ENCODE peak calls at places on chromosomes 16 and 17, in eight cellular contexts. One of them, this sample, is unnamed.

GRCh38 chr16:30526137-30526822 is at the start of gene ZNF768:
- DNase-seq in choroid plexus epithelial cell: peak
- DNase-seq in Peyer's patch: peak
- DNase-seq in heart right ventricle: no peak
- DNase-seq in fibroblast of mammary gland: peak
- DNase-seq in pancreas: no peak
- DNase-seq in IMR-90: no peak
- DNase-seq in A549: peak
- DNase-seq in this sample: no peak

GRCh38 chr17:70374496-70374895 is 205.2 kb downstream of the KCNJ2 start:
- DNase-seq in choroid plexus epithelial cell: no peak
- DNase-seq in Peyer's patch: no peak
- DNase-seq in heart right ventricle: no peak
- DNase-seq in fibroblast of mammary gland: no peak
- DNase-seq in pancreas: no peak
- DNase-seq in IMR-90: no peak
- DNase-seq in A549: no peak
- DNase-seq in this sample: no peak

GRCh38 chr16:47731252-47731651 is 270.1 kb downstream of the PHKB start:
- DNase-seq in choroid plexus epithelial cell: peak
- DNase-seq in Peyer's patch: no peak
- DNase-seq in heart right ventricle: no peak
- DNase-seq in fibroblast of mammary gland: peak
- DNase-seq in pancreas: no peak
- DNase-seq in IMR-90: peak
- DNase-seq in A549: no peak
- DNase-seq in this sample: peak

GRCh38 chr16:3793161-3793576 is 75.8 kb upstream of the TRAP1 start:
- DNase-seq in choroid plexus epithelial cell: peak
- DNase-seq in Peyer's patch: peak
- DNase-seq in heart right ventricle: peak
- DNase-seq in fibroblast of mammary gland: peak
- DNase-seq in pancreas: no peak
- DNase-seq in IMR-90: no peak
- DNase-seq in A549: no peak
- DNase-seq in this sample: no peak

GRCh38 chr17:27573971-27574525 is 56.9 kb upstream of the LGALS9 start:
- DNase-seq in choroid plexus epithelial cell: peak
- DNase-seq in Peyer's patch: no peak
- DNase-seq in heart right ventricle: no peak
- DNase-seq in fibroblast of mammary gland: peak
- DNase-seq in pancreas: no peak
- DNase-seq in IMR-90: peak
- DNase-seq in A549: no peak
- DNase-seq in this sample: peak

GRCh38 chr17:37770631-37771518 is 26.0 kb upstream of the HNF1B start:
- DNase-seq in choroid plexus epithelial cell: peak
- DNase-seq in Peyer's patch: peak
- DNase-seq in heart right ventricle: peak
- DNase-seq in fibroblast of mammary gland: peak
- DNase-seq in pancreas: peak
- DNase-seq in IMR-90: peak
- DNase-seq in A549: peak
- DNase-seq in this sample: peak

GRCh38 chr17:59829217-59830006 is 63.3 kb downstream of the TUBD1 start:
- DNase-seq in choroid plexus epithelial cell: peak
- DNase-seq in Peyer's patch: peak
- DNase-seq in heart right ventricle: peak
- DNase-seq in fibroblast of mammary gland: peak
- DNase-seq in pancreas: peak
- DNase-seq in IMR-90: peak
- DNase-seq in A549: peak
- DNase-seq in this sample: peak

GRCh38 chr17:79391376-79391775 is 219.5 kb downstream of the RBFOX3 start:
- DNase-seq in choroid plexus epithelial cell: no peak
- DNase-seq in Peyer's patch: no peak
- DNase-seq in heart right ventricle: no peak
- DNase-seq in fibroblast of mammary gland: no peak
- DNase-seq in pancreas: no peak
- DNase-seq in IMR-90: no peak
- DNase-seq in A549: no peak
- DNase-seq in this sample: no peak

GRCh38 chr17:48051706-48052486 is 3.7 kb downstream of the NFE2L1 start:
- DNase-seq in choroid plexus epithelial cell: peak
- DNase-seq in Peyer's patch: peak
- DNase-seq in heart right ventricle: peak
- DNase-seq in fibroblast of mammary gland: peak
- DNase-seq in pancreas: no peak
- DNase-seq in IMR-90: peak
- DNase-seq in A549: no peak
- DNase-seq in this sample: peak

GRCh38 chr17:70158581-70158980 is 10.8 kb upstream of the KCNJ2 start:
- DNase-seq in choroid plexus epithelial cell: peak
- DNase-seq in Peyer's patch: no peak
- DNase-seq in heart right ventricle: no peak
- DNase-seq in fibroblast of mammary gland: no peak
- DNase-seq in pancreas: no peak
- DNase-seq in IMR-90: no peak
- DNase-seq in A549: no peak
- DNase-seq in this sample: no peak

GRCh38 chr16:58883131-58883530 is 149.0 kb upstream of the GOT2 start:
- DNase-seq in choroid plexus epithelial cell: no peak
- DNase-seq in Peyer's patch: no peak
- DNase-seq in heart right ventricle: no peak
- DNase-seq in fibroblast of mammary gland: no peak
- DNase-seq in pancreas: no peak
- DNase-seq in IMR-90: no peak
- DNase-seq in A549: no peak
- DNase-seq in this sample: no peak

GRCh38 chr16:67055712-67056487 is 27.0 kb downstream of the CBFB start:
- DNase-seq in choroid plexus epithelial cell: peak
- DNase-seq in Peyer's patch: no peak
- DNase-seq in heart right ventricle: no peak
- DNase-seq in fibroblast of mammary gland: peak
- DNase-seq in pancreas: no peak
- DNase-seq in IMR-90: peak
- DNase-seq in A549: peak
- DNase-seq in this sample: peak

GRCh38 chr17:17026163-17026562 is 16.1 kb upstream of the MPRIP start:
- DNase-seq in choroid plexus epithelial cell: no peak
- DNase-seq in Peyer's patch: no peak
- DNase-seq in heart right ventricle: no peak
- DNase-seq in fibroblast of mammary gland: no peak
- DNase-seq in pancreas: no peak
- DNase-seq in IMR-90: no peak
- DNase-seq in A549: no peak
- DNase-seq in this sample: no peak

GRCh38 chr17:78883090-78883532 is 19.9 kb downstream of the CEP295NL start:
- DNase-seq in choroid plexus epithelial cell: peak
- DNase-seq in Peyer's patch: peak
- DNase-seq in heart right ventricle: peak
- DNase-seq in fibroblast of mammary gland: peak
- DNase-seq in pancreas: peak
- DNase-seq in IMR-90: peak
- DNase-seq in A549: peak
- DNase-seq in this sample: peak

GRCh38 chr16:1036121-1036520 is 36.4 kb upstream of the SSTR5 start:
- DNase-seq in choroid plexus epithelial cell: no peak
- DNase-seq in Peyer's patch: no peak
- DNase-seq in heart right ventricle: no peak
- DNase-seq in fibroblast of mammary gland: no peak
- DNase-seq in pancreas: no peak
- DNase-seq in IMR-90: no peak
- DNase-seq in A549: no peak
- DNase-seq in this sample: no peak

GRCh38 chr17:8133398-8133797 is 9.5 kb upstream of the HES7 start:
- DNase-seq in choroid plexus epithelial cell: no peak
- DNase-seq in Peyer's patch: no peak
- DNase-seq in heart right ventricle: no peak
- DNase-seq in fibroblast of mammary gland: no peak
- DNase-seq in pancreas: no peak
- DNase-seq in IMR-90: no peak
- DNase-seq in A549: no peak
- DNase-seq in this sample: no peak

GRCh38 chr17:82217120-82217529 is 4.5 kb upstream of the CCDC57 start:
- DNase-seq in choroid plexus epithelial cell: no peak
- DNase-seq in Peyer's patch: no peak
- DNase-seq in heart right ventricle: peak
- DNase-seq in fibroblast of mammary gland: no peak
- DNase-seq in pancreas: peak
- DNase-seq in IMR-90: no peak
- DNase-seq in A549: no peak
- DNase-seq in this sample: peak

GRCh38 chr16:84277244-84277823 is 17.3 kb upstream of the WFDC1 start:
- DNase-seq in choroid plexus epithelial cell: peak
- DNase-seq in Peyer's patch: peak
- DNase-seq in heart right ventricle: peak
- DNase-seq in fibroblast of mammary gland: peak
- DNase-seq in pancreas: peak
- DNase-seq in IMR-90: peak
- DNase-seq in A549: peak
- DNase-seq in this sample: peak

GRCh38 chr17:79183221-79184158 is 108.9 kb downstream of the ENGASE start:
- DNase-seq in choroid plexus epithelial cell: peak
- DNase-seq in Peyer's patch: no peak
- DNase-seq in heart right ventricle: no peak
- DNase-seq in fibroblast of mammary gland: no peak
- DNase-seq in pancreas: no peak
- DNase-seq in IMR-90: no peak
- DNase-seq in A549: peak
- DNase-seq in this sample: no peak

GRCh38 chr17:66273391-66273722 is 29.1 kb upstream of the PRKCA start:
- DNase-seq in choroid plexus epithelial cell: no peak
- DNase-seq in Peyer's patch: no peak
- DNase-seq in heart right ventricle: no peak
- DNase-seq in fibroblast of mammary gland: no peak
- DNase-seq in pancreas: no peak
- DNase-seq in IMR-90: no peak
- DNase-seq in A549: no peak
- DNase-seq in this sample: no peak

GRCh38 chr17:36149296-36149820 is 27.1 kb downstream of the TBC1D3B start:
- DNase-seq in choroid plexus epithelial cell: peak
- DNase-seq in Peyer's patch: no peak
- DNase-seq in heart right ventricle: no peak
- DNase-seq in fibroblast of mammary gland: peak
- DNase-seq in pancreas: no peak
- DNase-seq in IMR-90: peak
- DNase-seq in A549: no peak
- DNase-seq in this sample: peak

GRCh38 chr16:85606920-85607319 is 6.2 kb upstream of the GSE1 start:
- DNase-seq in choroid plexus epithelial cell: no peak
- DNase-seq in Peyer's patch: no peak
- DNase-seq in heart right ventricle: no peak
- DNase-seq in fibroblast of mammary gland: no peak
- DNase-seq in pancreas: no peak
- DNase-seq in IMR-90: no peak
- DNase-seq in A549: no peak
- DNase-seq in this sample: no peak

GRCh38 chr16:12467418-12468210 is 336.1 kb downstream of the CPPED1 start:
- DNase-seq in choroid plexus epithelial cell: no peak
- DNase-seq in Peyer's patch: no peak
- DNase-seq in heart right ventricle: no peak
- DNase-seq in fibroblast of mammary gland: no peak
- DNase-seq in pancreas: no peak
- DNase-seq in IMR-90: no peak
- DNase-seq in A549: no peak
- DNase-seq in this sample: no peak

GRCh38 chr16:14632693-14633569 is at the start of gene BFAR:
- DNase-seq in choroid plexus epithelial cell: peak
- DNase-seq in Peyer's patch: peak
- DNase-seq in heart right ventricle: peak
- DNase-seq in fibroblast of mammary gland: peak
- DNase-seq in pancreas: peak
- DNase-seq in IMR-90: peak
- DNase-seq in A549: peak
- DNase-seq in this sample: peak

GRCh38 chr16:14629919-14630619 is at the start of gene PARN:
- DNase-seq in choroid plexus epithelial cell: peak
- DNase-seq in Peyer's patch: peak
- DNase-seq in heart right ventricle: peak
- DNase-seq in fibroblast of mammary gland: peak
- DNase-seq in pancreas: peak
- DNase-seq in IMR-90: peak
- DNase-seq in A549: peak
- DNase-seq in this sample: peak

GRCh38 chr16:14640538-14640937 is 7.8 kb downstream of the BFAR start:
- DNase-seq in choroid plexus epithelial cell: no peak
- DNase-seq in Peyer's patch: peak
- DNase-seq in heart right ventricle: no peak
- DNase-seq in fibroblast of mammary gland: no peak
- DNase-seq in pancreas: no peak
- DNase-seq in IMR-90: no peak
- DNase-seq in A549: no peak
- DNase-seq in this sample: no peak

GRCh38 chr16:14634389-14634725 is 1.6 kb downstream of the BFAR start:
- DNase-seq in choroid plexus epithelial cell: no peak
- DNase-seq in Peyer's patch: no peak
- DNase-seq in heart right ventricle: no peak
- DNase-seq in fibroblast of mammary gland: no peak
- DNase-seq in pancreas: no peak
- DNase-seq in IMR-90: no peak
- DNase-seq in A549: no peak
- DNase-seq in this sample: no peak

GRCh38 chr16:14635394-14636145 is 2.8 kb downstream of the BFAR start:
- DNase-seq in choroid plexus epithelial cell: no peak
- DNase-seq in Peyer's patch: peak
- DNase-seq in heart right ventricle: no peak
- DNase-seq in fibroblast of mammary gland: no peak
- DNase-seq in pancreas: no peak
- DNase-seq in IMR-90: no peak
- DNase-seq in A549: no peak
- DNase-seq in this sample: no peak
- H3K4me3 ChIP-seq in choroid plexus epithelial cell: no peak
- H3K4me3 ChIP-seq in Peyer's patch: no peak
- H3K4me3 ChIP-seq in heart right ventricle: no peak
- H3K4me3 ChIP-seq in fibroblast of mammary gland: no peak
- H3K4me3 ChIP-seq in pancreas: no peak
- H3K4me3 ChIP-seq in IMR-90: no peak
- H3K4me3 ChIP-seq in A549: no peak
- H3K4me3 ChIP-seq in this sample: no peak

GRCh38 chr16:5024632-5025031 is 9.1 kb downstream of the NAGPA start:
- DNase-seq in choroid plexus epithelial cell: peak
- DNase-seq in Peyer's patch: peak
- DNase-seq in heart right ventricle: no peak
- DNase-seq in fibroblast of mammary gland: peak
- DNase-seq in pancreas: peak
- DNase-seq in IMR-90: no peak
- DNase-seq in A549: peak
- DNase-seq in this sample: no peak
- TF ChIP-seq CTCF in choroid plexus epithelial cell: no peak
- TF ChIP-seq CTCF in Peyer's patch: peak
- TF ChIP-seq CTCF in heart right ventricle: no peak
- TF ChIP-seq CTCF in fibroblast of mammary gland: peak
- TF ChIP-seq CTCF in pancreas: no peak
- TF ChIP-seq CTCF in IMR-90: no peak
- TF ChIP-seq CTCF in A549: peak
- TF ChIP-seq CTCF in this sample: no peak

GRCh38 chr17:51029568-51030463 is 90.9 kb downstream of the SPAG9 start:
- DNase-seq in choroid plexus epithelial cell: peak
- DNase-seq in Peyer's patch: no peak
- DNase-seq in heart right ventricle: no peak
- DNase-seq in fibroblast of mammary gland: peak
- DNase-seq in pancreas: no peak
- DNase-seq in IMR-90: peak
- DNase-seq in A549: no peak
- DNase-seq in this sample: peak
- H3K4me3 ChIP-seq in choroid plexus epithelial cell: no peak
- H3K4me3 ChIP-seq in Peyer's patch: no peak
- H3K4me3 ChIP-seq in heart right ventricle: peak
- H3K4me3 ChIP-seq in fibroblast of mammary gland: no peak
- H3K4me3 ChIP-seq in pancreas: no peak
- H3K4me3 ChIP-seq in IMR-90: peak
- H3K4me3 ChIP-seq in A549: no peak
- H3K4me3 ChIP-seq in this sample: peak

GRCh38 chr17:45794840-45795239 is 10.7 kb downstream of the CRHR1 start:
- DNase-seq in choroid plexus epithelial cell: no peak
- DNase-seq in Peyer's patch: no peak
- DNase-seq in heart right ventricle: no peak
- DNase-seq in fibroblast of mammary gland: peak
- DNase-seq in pancreas: no peak
- DNase-seq in IMR-90: no peak
- DNase-seq in A549: peak
- DNase-seq in this sample: no peak
- TF ChIP-seq CTCF in choroid plexus epithelial cell: peak
- TF ChIP-seq CTCF in Peyer's patch: no peak
- TF ChIP-seq CTCF in heart right ventricle: no peak
- TF ChIP-seq CTCF in fibroblast of mammary gland: no peak
- TF ChIP-seq CTCF in pancreas: no peak
- TF ChIP-seq CTCF in IMR-90: peak
- TF ChIP-seq CTCF in A549: no peak
- TF ChIP-seq CTCF in this sample: no peak

This sample was measured in AG10803.